ENCODE peak calls at places on chromosomes 11 and 22, in six cellular contexts. One of them, this sample, is unnamed.

GRCh38 chr11:124896821-124897391 is 759 bp downstream of the ROBO4 start:
- DNase-seq in lower lobe of right lung: no peak
- DNase-seq in ureter: peak; percentile 41
- DNase-seq in hepatic stellate cell: peak; percentile 1
- DNase-seq in activated gamma-delta T cell treated with Interleukin-2 at 50 U/mL for 16 hours: no peak
- DNase-seq in fibroblast of the aortic adventitia: peak; percentile 90
- DNase-seq in this sample: no peak

GRCh38 chr22:49999063-49999900 is 13.3 kb downstream of the IL17REL start:
- DNase-seq in fibroblast of the aortic adventitia: no peak
- DNase-seq in activated gamma-delta T cell treated with Interleukin-2 at 50 U/mL for 16 hours: no peak
- DNase-seq in lower lobe of right lung: peak; percentile 46
- DNase-seq in ureter: no peak
- DNase-seq in hepatic stellate cell: peak; percentile 2
- DNase-seq in this sample: no peak

GRCh38 chr11:44737222-44737621 is 10.5 kb downstream of the TSPAN18 start:
- DNase-seq in lower lobe of right lung: no peak
- DNase-seq in ureter: no peak
- DNase-seq in hepatic stellate cell: no peak
- DNase-seq in fibroblast of the aortic adventitia: no peak
- DNase-seq in activated gamma-delta T cell treated with Interleukin-2 at 50 U/mL for 16 hours: no peak
- DNase-seq in this sample: peak; percentile 2

GRCh38 chr11:122258446-122258994 is 142.5 kb upstream of the BLID start:
- DNase-seq in hepatic stellate cell: no peak
- DNase-seq in ureter: no peak
- DNase-seq in fibroblast of the aortic adventitia: no peak
- DNase-seq in lower lobe of right lung: no peak
- DNase-seq in activated gamma-delta T cell treated with Interleukin-2 at 50 U/mL for 16 hours: no peak
- DNase-seq in this sample: no peak

GRCh38 chr11:74094393-74094792 is 76.4 kb downstream of the C2CD3 start:
- DNase-seq in ureter: no peak
- DNase-seq in fibroblast of the aortic adventitia: no peak
- DNase-seq in lower lobe of right lung: no peak
- DNase-seq in hepatic stellate cell: no peak
- DNase-seq in activated gamma-delta T cell treated with Interleukin-2 at 50 U/mL for 16 hours: no peak
- DNase-seq in this sample: no peak

GRCh38 chr11:111992456-111992855 is 32.8 kb upstream of the DLAT start:
- DNase-seq in fibroblast of the aortic adventitia: no peak
- DNase-seq in activated gamma-delta T cell treated with Interleukin-2 at 50 U/mL for 16 hours: no peak
- DNase-seq in hepatic stellate cell: no peak
- DNase-seq in ureter: no peak
- DNase-seq in lower lobe of right lung: no peak
- DNase-seq in this sample: no peak

GRCh38 chr11:102900346-102900745 is 25.6 kb upstream of the MMP12 start:
- DNase-seq in fibroblast of the aortic adventitia: no peak
- DNase-seq in lower lobe of right lung: no peak
- DNase-seq in ureter: no peak
- DNase-seq in hepatic stellate cell: no peak
- DNase-seq in activated gamma-delta T cell treated with Interleukin-2 at 50 U/mL for 16 hours: no peak
- DNase-seq in this sample: no peak

GRCh38 chr11:62061356-62062222 is 62.2 kb upstream of the INCENP start:
- DNase-seq in activated gamma-delta T cell treated with Interleukin-2 at 50 U/mL for 16 hours: no peak
- DNase-seq in fibroblast of the aortic adventitia: no peak
- DNase-seq in hepatic stellate cell: no peak
- DNase-seq in ureter: no peak
- DNase-seq in lower lobe of right lung: no peak
- DNase-seq in this sample: no peak

GRCh38 chr22:22945195-22945594 is 57.6 kb downstream of the IGLL5 start:
- DNase-seq in activated gamma-delta T cell treated with Interleukin-2 at 50 U/mL for 16 hours: no peak
- DNase-seq in fibroblast of the aortic adventitia: no peak
- DNase-seq in ureter: peak; percentile 9
- DNase-seq in hepatic stellate cell: no peak
- DNase-seq in lower lobe of right lung: no peak
- DNase-seq in this sample: no peak

GRCh38 chr11:48004456-48004855 is 24.1 kb downstream of the PTPRJ start:
- DNase-seq in fibroblast of the aortic adventitia: no peak
- DNase-seq in lower lobe of right lung: no peak
- DNase-seq in ureter: no peak
- DNase-seq in activated gamma-delta T cell treated with Interleukin-2 at 50 U/mL for 16 hours: no peak
- DNase-seq in hepatic stellate cell: no peak
- DNase-seq in this sample: no peak